ENCODE peak calls at places on chromosomes 12 and 14, in six cellular contexts. One of them, this sample, is unnamed.

GRCh38 chr12:47590771-47591368 is 115.0 kb downstream of the RPAP3 start:
- DNase-seq in mucosa of descending colon: no peak
- DNase-seq in fibroblast of pulmonary artery: no peak
- DNase-seq in uterus: no peak
- DNase-seq in kidney epithelial cell: no peak
- DNase-seq in fibroblast of lung: no peak
- DNase-seq in this sample: no peak

GRCh38 chr12:27555316-27555715 is 31.3 kb downstream of the PPFIBP1 start:
- DNase-seq in mucosa of descending colon: no peak
- DNase-seq in fibroblast of lung: peak
- DNase-seq in uterus: no peak
- DNase-seq in fibroblast of pulmonary artery: no peak
- DNase-seq in kidney epithelial cell: no peak
- DNase-seq in this sample: no peak

GRCh38 chr14:74793506-74794155 is 30.5 kb downstream of the YLPM1 start:
- DNase-seq in uterus: no peak
- DNase-seq in mucosa of descending colon: peak
- DNase-seq in fibroblast of pulmonary artery: peak
- DNase-seq in fibroblast of lung: no peak
- DNase-seq in kidney epithelial cell: no peak
- DNase-seq in this sample: no peak

GRCh38 chr12:109963743-109964429 is 32.3 kb downstream of the GIT2 start:
- DNase-seq in fibroblast of lung: peak
- DNase-seq in kidney epithelial cell: no peak
- DNase-seq in mucosa of descending colon: peak
- DNase-seq in fibroblast of pulmonary artery: peak
- DNase-seq in uterus: peak
- DNase-seq in this sample: no peak

GRCh38 chr12:110689601-110690430 is 901 bp upstream of the HVCN1 start:
- DNase-seq in kidney epithelial cell: no peak
- DNase-seq in mucosa of descending colon: peak
- DNase-seq in uterus: peak
- DNase-seq in fibroblast of pulmonary artery: peak
- DNase-seq in fibroblast of lung: peak
- DNase-seq in this sample: no peak

GRCh38 chr12:105983622-105984325 is 155.0 kb downstream of the NUAK1 start:
- DNase-seq in fibroblast of pulmonary artery: peak
- DNase-seq in mucosa of descending colon: no peak
- DNase-seq in kidney epithelial cell: peak
- DNase-seq in fibroblast of lung: peak
- DNase-seq in uterus: no peak
- DNase-seq in this sample: no peak

GRCh38 chr12:32309811-32310755 is 89.3 kb upstream of the FGD4 start:
- DNase-seq in uterus: no peak
- DNase-seq in fibroblast of pulmonary artery: peak
- DNase-seq in fibroblast of lung: peak
- DNase-seq in kidney epithelial cell: peak
- DNase-seq in mucosa of descending colon: peak
- DNase-seq in this sample: no peak

GRCh38 chr12:57605308-57606015 is 838 bp downstream of the DTX3 start:
- DNase-seq in fibroblast of lung: no peak
- DNase-seq in fibroblast of pulmonary artery: no peak
- DNase-seq in uterus: peak
- DNase-seq in kidney epithelial cell: no peak
- DNase-seq in mucosa of descending colon: no peak
- DNase-seq in this sample: no peak

GRCh38 chr12:76980196-76980595 is 85.2 kb downstream of the E2F7 start:
- DNase-seq in fibroblast of lung: no peak
- DNase-seq in mucosa of descending colon: no peak
- DNase-seq in fibroblast of pulmonary artery: no peak
- DNase-seq in kidney epithelial cell: no peak
- DNase-seq in uterus: no peak
- DNase-seq in this sample: no peak

GRCh38 chr12:30926243-30927209 is at the start of gene TSPAN11:
- DNase-seq in mucosa of descending colon: peak
- DNase-seq in fibroblast of pulmonary artery: peak
- DNase-seq in uterus: no peak
- DNase-seq in kidney epithelial cell: no peak
- DNase-seq in fibroblast of lung: peak
- DNase-seq in this sample: peak

GRCh38 chr14:92596328-92596943 is 82.9 kb downstream of the RIN3 start:
- DNase-seq in kidney epithelial cell: no peak
- DNase-seq in uterus: no peak
- DNase-seq in mucosa of descending colon: no peak
- DNase-seq in fibroblast of pulmonary artery: no peak
- DNase-seq in fibroblast of lung: no peak
- DNase-seq in this sample: no peak

GRCh38 chr12:25796523-25797000 is 161.9 kb upstream of the RASSF8 start:
- DNase-seq in uterus: no peak
- DNase-seq in mucosa of descending colon: no peak
- DNase-seq in fibroblast of pulmonary artery: peak
- DNase-seq in fibroblast of lung: peak
- DNase-seq in kidney epithelial cell: no peak
- DNase-seq in this sample: no peak

GRCh38 chr12:45010051-45010450 is 40.8 kb downstream of the DBX2 start:
- DNase-seq in mucosa of descending colon: no peak
- DNase-seq in fibroblast of pulmonary artery: peak
- DNase-seq in fibroblast of lung: peak
- DNase-seq in kidney epithelial cell: no peak
- DNase-seq in uterus: no peak
- DNase-seq in this sample: no peak

GRCh38 chr12:22797686-22798085 is 172.7 kb downstream of the ETNK1 start:
- DNase-seq in kidney epithelial cell: no peak
- DNase-seq in fibroblast of lung: no peak
- DNase-seq in mucosa of descending colon: no peak
- DNase-seq in uterus: no peak
- DNase-seq in fibroblast of pulmonary artery: no peak
- DNase-seq in this sample: no peak

GRCh38 chr12:15819644-15820437 is 30.7 kb upstream of the EPS8 start:
- DNase-seq in kidney epithelial cell: no peak
- DNase-seq in fibroblast of lung: no peak
- DNase-seq in fibroblast of pulmonary artery: no peak
- DNase-seq in mucosa of descending colon: peak
- DNase-seq in uterus: no peak
- DNase-seq in this sample: no peak

GRCh38 chr12:54463034-54463433 is 10.4 kb downstream of the GTSF1 start:
- DNase-seq in uterus: no peak
- DNase-seq in fibroblast of pulmonary artery: peak
- DNase-seq in fibroblast of lung: peak
- DNase-seq in kidney epithelial cell: no peak
- DNase-seq in mucosa of descending colon: no peak
- DNase-seq in this sample: no peak

GRCh38 chr12:80045594-80045993 is 53.7 kb upstream of the OTOGL start:
- DNase-seq in fibroblast of lung: peak
- DNase-seq in fibroblast of pulmonary artery: peak
- DNase-seq in kidney epithelial cell: peak
- DNase-seq in mucosa of descending colon: no peak
- DNase-seq in uterus: no peak
- DNase-seq in this sample: no peak

GRCh38 chr12:22719745-22720144 is 94.8 kb downstream of the ETNK1 start:
- DNase-seq in fibroblast of pulmonary artery: no peak
- DNase-seq in kidney epithelial cell: no peak
- DNase-seq in fibroblast of lung: no peak
- DNase-seq in mucosa of descending colon: no peak
- DNase-seq in uterus: no peak
- DNase-seq in this sample: no peak

GRCh38 chr12:126706300-126706699 is 1560.7 kb upstream of the TMEM132C start:
- DNase-seq in mucosa of descending colon: no peak
- DNase-seq in kidney epithelial cell: no peak
- DNase-seq in uterus: no peak
- DNase-seq in fibroblast of pulmonary artery: no peak
- DNase-seq in fibroblast of lung: no peak
- DNase-seq in this sample: no peak

GRCh38 chr12:32989705-32990104 is 93.1 kb upstream of the PKP2 start:
- DNase-seq in kidney epithelial cell: no peak
- DNase-seq in fibroblast of lung: no peak
- DNase-seq in fibroblast of pulmonary artery: no peak
- DNase-seq in mucosa of descending colon: no peak
- DNase-seq in uterus: no peak
- DNase-seq in this sample: no peak

GRCh38 chr14:86321151-86321550 is 791.2 kb downstream of the FLRT2 start:
- DNase-seq in fibroblast of pulmonary artery: peak
- DNase-seq in mucosa of descending colon: no peak
- DNase-seq in uterus: no peak
- DNase-seq in kidney epithelial cell: no peak
- DNase-seq in fibroblast of lung: peak
- DNase-seq in this sample: no peak

GRCh38 chr14:83777516-83777915 is 1752.4 kb upstream of the FLRT2 start:
- DNase-seq in fibroblast of pulmonary artery: no peak
- DNase-seq in mucosa of descending colon: no peak
- DNase-seq in fibroblast of lung: no peak
- DNase-seq in uterus: no peak
- DNase-seq in kidney epithelial cell: no peak
- DNase-seq in this sample: no peak
- TF ChIP-seq CTCF in fibroblast of pulmonary artery: no peak
- TF ChIP-seq CTCF in mucosa of descending colon: no peak
- TF ChIP-seq CTCF in fibroblast of lung: no peak
- TF ChIP-seq CTCF in uterus: no peak
- TF ChIP-seq CTCF in kidney epithelial cell: no peak
- TF ChIP-seq CTCF in this sample: no peak

DNA sequence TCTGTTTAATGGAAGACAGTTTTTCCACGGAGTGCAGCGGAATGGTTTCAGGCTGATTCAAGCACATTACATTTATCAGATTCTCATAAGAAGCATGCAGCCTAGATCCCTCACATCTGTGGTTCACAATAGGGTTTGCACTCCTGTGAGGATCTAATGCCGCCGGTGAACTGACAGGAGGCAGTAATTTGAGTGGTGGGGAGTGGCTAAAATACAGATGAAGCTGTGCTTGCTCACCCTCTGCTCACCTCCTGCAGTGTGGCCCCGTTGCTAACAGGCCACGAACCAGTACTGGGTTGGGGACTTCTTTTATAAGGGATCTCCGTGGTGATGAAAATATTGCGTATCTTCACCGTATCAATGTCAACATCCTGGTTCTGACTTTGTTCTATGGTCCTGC is 107.8 kb downstream of the OTX2 start:
- DNase-seq in uterus: no peak
- DNase-seq in fibroblast of lung: no peak
- DNase-seq in fibroblast of pulmonary artery: no peak
- DNase-seq in kidney epithelial cell: no peak
- DNase-seq in mucosa of descending colon: no peak
- DNase-seq in this sample: no peak
- TF ChIP-seq CTCF in uterus: no peak
- TF ChIP-seq CTCF in fibroblast of lung: no peak
- TF ChIP-seq CTCF in fibroblast of pulmonary artery: no peak
- TF ChIP-seq CTCF in kidney epithelial cell: no peak
- TF ChIP-seq CTCF in mucosa of descending colon: no peak
- TF ChIP-seq CTCF in this sample: no peak

GRCh38 chr12:102808412-102808811 is 108.6 kb downstream of the PAH start:
- DNase-seq in mucosa of descending colon: no peak
- DNase-seq in fibroblast of pulmonary artery: no peak
- DNase-seq in fibroblast of lung: no peak
- DNase-seq in kidney epithelial cell: no peak
- DNase-seq in uterus: no peak
- DNase-seq in this sample: no peak

GRCh38 chr12:102814691-102815367 is 102.2 kb downstream of the PAH start:
- DNase-seq in uterus: peak
- DNase-seq in fibroblast of pulmonary artery: no peak
- DNase-seq in mucosa of descending colon: no peak
- DNase-seq in fibroblast of lung: no peak
- DNase-seq in kidney epithelial cell: no peak
- DNase-seq in this sample: no peak

GRCh38 chr12:102806110-102806509 is 110.9 kb downstream of the PAH start:
- DNase-seq in fibroblast of lung: no peak
- DNase-seq in fibroblast of pulmonary artery: no peak
- DNase-seq in mucosa of descending colon: no peak
- DNase-seq in kidney epithelial cell: no peak
- DNase-seq in uterus: no peak
- DNase-seq in this sample: no peak

GRCh38 chr12:102806592-102806991 is 110.5 kb downstream of the PAH start:
- DNase-seq in uterus: no peak
- DNase-seq in fibroblast of pulmonary artery: no peak
- DNase-seq in mucosa of descending colon: no peak
- DNase-seq in kidney epithelial cell: no peak
- DNase-seq in fibroblast of lung: no peak
- DNase-seq in this sample: no peak

DNA sequence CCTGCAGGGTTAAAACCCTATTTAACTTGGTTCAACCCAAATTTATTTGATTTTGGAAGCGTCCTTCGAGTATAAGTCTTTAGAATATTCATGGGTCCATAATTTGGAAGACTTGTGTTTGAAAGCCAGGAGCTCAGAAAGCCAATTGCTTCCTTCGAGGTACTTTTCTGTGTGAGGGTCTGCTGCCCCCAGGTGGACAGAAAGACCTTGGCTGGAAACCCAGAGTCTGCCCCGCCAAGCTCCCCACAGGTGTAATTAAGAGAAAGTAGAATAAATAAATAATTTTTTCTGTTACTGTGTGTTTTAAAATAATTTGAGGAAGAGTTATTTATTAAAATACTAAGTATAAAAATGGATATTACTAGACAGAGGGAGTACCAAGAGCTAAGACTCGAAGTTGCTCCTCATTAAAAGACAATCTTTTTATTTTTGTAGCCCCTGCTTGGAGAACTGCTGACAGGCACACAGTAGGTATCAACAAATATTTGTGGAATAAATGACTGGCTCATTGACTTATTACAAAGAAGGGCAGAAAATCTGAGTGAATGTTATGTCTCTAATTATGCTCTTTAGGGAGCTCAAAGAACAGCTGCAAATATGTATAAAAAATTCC is 105.8 kb downstream of the PAH start:
- DNase-seq in kidney epithelial cell: no peak
- DNase-seq in uterus: peak
- DNase-seq in mucosa of descending colon: peak
- DNase-seq in fibroblast of pulmonary artery: peak
- DNase-seq in fibroblast of lung: no peak
- DNase-seq in this sample: peak
- TF ChIP-seq CTCF in kidney epithelial cell: peak
- TF ChIP-seq CTCF in uterus: peak
- TF ChIP-seq CTCF in mucosa of descending colon: no peak
- TF ChIP-seq CTCF in fibroblast of pulmonary artery: peak
- TF ChIP-seq CTCF in fibroblast of lung: no peak
- TF ChIP-seq CTCF in this sample: peak

DNA sequence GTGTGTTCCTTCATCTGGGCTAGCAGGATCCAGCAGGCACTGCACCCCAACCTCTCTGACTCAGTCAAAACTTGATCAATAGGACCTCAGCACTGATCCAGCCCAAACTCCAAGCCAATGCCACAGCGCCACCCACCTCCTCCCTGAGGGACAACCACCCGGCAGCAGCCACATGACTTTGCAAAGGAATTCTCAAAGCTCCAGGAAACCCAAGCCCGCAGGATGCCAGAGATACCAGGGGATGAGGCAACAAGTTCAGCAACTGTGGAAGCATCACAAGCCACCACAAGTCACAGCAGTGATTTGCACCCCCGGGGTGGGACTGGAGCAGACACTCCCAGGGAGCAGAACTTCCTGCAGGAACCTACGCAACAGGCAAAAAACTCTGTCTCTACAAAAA is 37.3 kb downstream of the ACTN1 start:
- DNase-seq in fibroblast of lung: peak
- DNase-seq in kidney epithelial cell: peak
- DNase-seq in fibroblast of pulmonary artery: peak
- DNase-seq in uterus: peak
- DNase-seq in mucosa of descending colon: no peak
- DNase-seq in this sample: no peak
- TF ChIP-seq CTCF in fibroblast of lung: peak
- TF ChIP-seq CTCF in kidney epithelial cell: peak
- TF ChIP-seq CTCF in fibroblast of pulmonary artery: peak
- TF ChIP-seq CTCF in uterus: peak
- TF ChIP-seq CTCF in mucosa of descending colon: no peak
- TF ChIP-seq CTCF in this sample: no peak

This sample was measured in neural crest cell.